ENCODE peak calls at places on chromosomes 11 and 22, in six cellular contexts. M is A549, F is HepG2, C is GM12878, K is endothelial cell of umbilical vein, S is K562. B is an unnamed sample.

GRCh38 chr11:34165786-34166557 is 60.5 kb downstream of the NAT10 start:
- DNase-seq in M (no peak), S (peak), C (no peak), F (no peak), K (no peak), B (no peak)

GRCh38 chr11:115081972-115082371 is 403.6 kb downstream of the NXPE2 start:
- DNase-seq in K (no peak), F (no peak), C (no peak), M (no peak), S (no peak), B (no peak)

GRCh38 chr11:82775218-82775617 is 41.6 kb upstream of the FAM181B start:
- DNase-seq in K (no peak), C (no peak), M (no peak), S (no peak), F (no peak), B (no peak)

GRCh38 chr22:30574095-30574981 is at the start of gene GAL3ST1:
- DNase-seq in K (no peak), C (no peak), F (peak), M (peak), S (no peak), B (no peak)

GRCh38 chr22:30301995-30302809 is 12.9 kb upstream of the CASTOR1 start:
- DNase-seq in S (no peak), K (no peak), F (no peak), C (no peak), M (no peak), B (peak)

GRCh38 chr11:45922425-45923082 is at the start of gene LARGE2:
- DNase-seq in M (no peak), K (no peak), C (no peak), F (no peak), S (peak), B (no peak)

GRCh38 chr22:28034760-28035401 is 115.8 kb upstream of the PITPNB start:
- DNase-seq in K (peak), S (no peak), M (no peak), F (no peak), C (no peak), B (no peak)

GRCh38 chr22:25922141-25922540 is 180.2 kb downstream of the MYO18B start:
- DNase-seq in C (no peak), M (no peak), K (no peak), F (no peak), S (no peak), B (no peak)

GRCh38 chr22:37115032-37115431 is 5.5 kb upstream of the TMPRSS6 start:
- DNase-seq in K (no peak), F (no peak), S (no peak), M (no peak), C (no peak), B (no peak)

GRCh38 chr11:131561486-131561885 is 191.1 kb downstream of the NTM start:
- DNase-seq in F (no peak), C (no peak), M (no peak), S (no peak), K (no peak), B (no peak)

GRCh38 chr11:120554771-120555432 is 43.4 kb downstream of the GRIK4 start:
- DNase-seq in C (no peak), S (no peak), K (peak), F (no peak), M (no peak), B (peak)

GRCh38 chr22:16824718-16825687 is at the start of gene XKR3:
- DNase-seq in M (no peak), C (peak), K (no peak), S (no peak), F (no peak), B (peak)

GRCh38 chr11:32438883-32439487 is 3.6 kb upstream of the WT1 start:
- DNase-seq in F (no peak), K (no peak), C (no peak), M (no peak), S (no peak), B (no peak)

GRCh38 chr11:8593935-8594909 is at the start of gene STK33:
- DNase-seq in C (no peak), M (peak), K (no peak), S (peak), F (peak), B (no peak)

GRCh38 chr11:86678823-86679222 is 6.4 kb upstream of the ME3 start:
- DNase-seq in C (no peak), M (no peak), S (no peak), F (no peak), K (no peak), B (no peak)

GRCh38 chr22:42720263-42721044 is at the start of gene A4GALT:
- DNase-seq in C (no peak), S (peak), M (no peak), K (no peak), F (no peak), B (no peak)

GRCh38 chr22:33210129-33210784 is 152.1 kb upstream of the SYN3 start:
- DNase-seq in C (no peak), M (peak), K (peak), S (peak), F (peak), B (peak)

GRCh38 chr11:126308271-126308671 is 4.4 kb downstream of the DCPS start:
- DNase-seq in K (no peak), M (no peak), S (no peak), C (no peak), F (no peak), B (no peak)

GRCh38 chr11:3156661-3157311 is 8.3 kb downstream of the OSBPL5 start:
- DNase-seq in M (no peak), C (no peak), F (no peak), K (no peak), S (no peak), B (peak)

GRCh38 chr11:63567044-63567840 is 4.1 kb upstream of the PLAAT2 start:
- DNase-seq in M (peak), F (peak), C (peak), K (peak), S (peak), B (peak)

GRCh38 chr22:37416806-37417205 is 10.5 kb downstream of the ELFN2 start:
- DNase-seq in K (no peak), C (no peak), M (no peak), S (no peak), F (no peak), B (peak)

GRCh38 chr22:36928181-36928580 is 14.8 kb downstream of the CSF2RB start:
- DNase-seq in F (no peak), M (no peak), S (no peak), C (no peak), K (no peak), B (no peak)

GRCh38 chr11:132168326-132168725 is 797.9 kb downstream of the NTM start:
- DNase-seq in S (no peak), F (no peak), M (no peak), C (no peak), K (no peak), B (no peak)

GRCh38 chr11:114026355-114026754 is 33.2 kb upstream of the ZBTB16 start:
- DNase-seq in M (peak), C (no peak), S (peak), K (no peak), F (peak), B (peak)
- TF ChIP-seq MYC in M (no peak), C (no peak), S (no peak), K (no peak), F (no peak), B (no peak)

GRCh38 chr11:68525320-68525719 is 64.8 kb downstream of the PPP6R3 start:
- DNase-seq in K (no peak), C (no peak), S (no peak), F (no peak), M (no peak), B (no peak)
- TF ChIP-seq MYC in K (no peak), C (no peak), S (no peak), F (no peak), M (no peak), B (no peak)

DNA sequence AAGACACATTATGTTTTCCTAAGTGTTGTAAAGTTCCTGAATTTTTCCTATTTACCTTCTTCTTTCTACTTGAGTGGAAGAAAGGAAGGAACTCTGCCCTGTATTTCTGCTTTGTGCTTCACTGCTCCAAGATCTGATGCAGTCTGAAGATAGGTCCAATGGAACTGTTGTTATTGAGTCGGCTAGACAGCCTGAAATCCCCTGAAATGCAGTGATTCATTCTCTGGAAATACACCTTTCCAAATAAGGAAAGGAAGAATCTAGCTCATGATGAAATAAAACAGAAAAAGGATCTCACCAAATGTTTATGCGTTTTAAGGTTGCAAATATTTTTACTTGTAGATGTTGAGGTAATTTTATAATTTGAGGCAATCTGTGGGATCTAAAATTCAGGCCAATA is 322.8 kb downstream of the GUCY1A2 start:
- DNase-seq in K (no peak), S (no peak), C (no peak), F (no peak), M (peak), B (no peak)
- TF ChIP-seq MYC in K (no peak), S (no peak), C (no peak), F (no peak), M (no peak), B (no peak)

GRCh38 chr11:102516179-102516578 is 14.4 kb downstream of the MMP7 start:
- DNase-seq in C (no peak), M (no peak), F (no peak), S (no peak), K (no peak), B (no peak)

GRCh38 chr11:102518296-102519094 is 12.1 kb downstream of the MMP7 start:
- DNase-seq in K (no peak), S (peak), C (no peak), F (no peak), M (no peak), B (no peak)

GRCh38 chr11:102517670-102518069 is 12.9 kb downstream of the MMP7 start:
- DNase-seq in C (no peak), S (no peak), M (no peak), F (no peak), K (no peak), B (no peak)

GRCh38 chr11:102513869-102514268 is 16.7 kb downstream of the MMP7 start:
- DNase-seq in M (no peak), S (no peak), F (no peak), K (no peak), C (no peak), B (no peak)
- TF ChIP-seq MYC in M (no peak), S (no peak), F (no peak), K (no peak), C (no peak), B (no peak)

GRCh38 chr22:19176175-19176630 is 2.3 kb downstream of the SLC25A1 start:
- DNase-seq in S (no peak), C (no peak), K (no peak), F (no peak), M (no peak), B (no peak)
- TF ChIP-seq MYC in S (no peak), C (no peak), K (no peak), F (no peak), M (no peak), B (no peak)

B was measured in NB4.